ENCODE peak calls at places on chromosome 4, in ten cellular contexts. P, B, K, V, R, M, W, U, O and T are unnamed samples.

GRCh38 chr4:150573534-150573933 is 8.4 kb upstream of the MAB21L2 start:
- DNase-seq in P (no peak), B (no peak), K (no peak), V (no peak), R (no peak), M (no peak), W (no peak), U (peak; percentile 47), O (no peak), T (peak; percentile 79)

GRCh38 chr4:94603170-94603747 is 151.5 kb downstream of the PDLIM5 start:
- DNase-seq in P (no peak), B (no peak), K (no peak), V (no peak), R (no peak), M (no peak), W (no peak), U (peak; percentile 90), O (no peak), T (peak; percentile 90)

GRCh38 chr4:11741190-11741652 is 312.5 kb upstream of the HS3ST1 start:
- DNase-seq in P (no peak), B (no peak), K (no peak), V (no peak), R (no peak), M (no peak), W (no peak), U (peak; percentile 31), O (no peak), T (peak; percentile 65)

GRCh38 chr4:117481742-117482141 is 396.4 kb upstream of the TRAM1L1 start:
- DNase-seq in P (no peak), B (no peak), K (no peak), V (no peak), R (no peak), M (no peak), W (no peak), U (no peak), O (no peak), T (peak; percentile 50)

GRCh38 chr4:44632089-44632488 is 19.3 kb downstream of the YIPF7 start:
- DNase-seq in P (peak; percentile 4), B (no peak), K (no peak), V (no peak), R (no peak), M (no peak), W (no peak), U (no peak), O (no peak), T (no peak)

GRCh38 chr4:1806596-1807257 is 13.6 kb downstream of the FGFR3 start:
- DNase-seq in P (no peak), B (no peak), K (no peak), V (no peak), R (no peak), M (no peak), W (no peak), U (no peak), O (no peak), T (no peak)

GRCh38 chr4:100493756-100494155 is 24.1 kb downstream of the EMCN start:
- DNase-seq in P (no peak), B (no peak), K (no peak), V (no peak), R (no peak), M (no peak), W (no peak), U (peak; percentile 65), O (no peak), T (no peak)

GRCh38 chr4:177064724-177065394 is 244.8 kb upstream of the NEIL3 start:
- DNase-seq in P (no peak), B (no peak), K (no peak), V (no peak), R (no peak), M (no peak), W (no peak), U (no peak), O (no peak), T (no peak)

GRCh38 chr4:58502839-58503238 is 1392.7 kb upstream of the IGFBP7 start:
- DNase-seq in P (no peak), B (no peak), K (no peak), V (no peak), R (no peak), M (no peak), W (no peak), U (no peak), O (no peak), T (no peak)

GRCh38 chr4:172514011-172514410 is 654.6 kb upstream of the GALNT7 start:
- DNase-seq in P (no peak), B (no peak), K (no peak), V (no peak), R (no peak), M (no peak), W (no peak), U (no peak), O (no peak), T (no peak)

GRCh38 chr4:5009796-5010195 is 9.5 kb downstream of the CYTL1 start:
- DNase-seq in P (no peak), B (no peak), K (no peak), V (no peak), R (no peak), M (no peak), W (no peak), U (no peak), O (no peak), T (no peak)

GRCh38 chr4:8773124-8773931 is 98.3 kb downstream of the HMX1 start:
- DNase-seq in P (no peak), B (peak; percentile 64), K (no peak), V (no peak), R (no peak), M (no peak), W (no peak), U (no peak), O (no peak), T (no peak)

GRCh38 chr4:126364290-126364978 is 1049.7 kb downstream of the FAT4 start:
- DNase-seq in P (no peak), B (no peak), K (no peak), V (no peak), R (no peak), M (no peak), W (no peak), U (peak; percentile 18), O (no peak), T (peak; percentile 64)

GRCh38 chr4:120843840-120844527 is 78.5 kb downstream of the PRDM5 start:
- DNase-seq in P (no peak), B (no peak), K (no peak), V (peak; percentile 14), R (no peak), M (peak; percentile 5), W (peak; percentile 10), U (no peak), O (peak; percentile 32), T (no peak)

GRCh38 chr4:98094118-98094517 is 49.2 kb downstream of the STPG2 start:
- DNase-seq in P (no peak), B (no peak), K (no peak), V (no peak), R (no peak), M (no peak), W (no peak), U (no peak), O (no peak), T (no peak)

GRCh38 chr4:60461551-60461950 is 738.6 kb upstream of the ADGRL3 start:
- DNase-seq in P (no peak), B (no peak), K (no peak), V (no peak), R (no peak), M (no peak), W (no peak), U (no peak), O (no peak), T (no peak)

GRCh38 chr4:16160457-16160856 is 65.8 kb downstream of the TAPT1 start:
- DNase-seq in P (no peak), B (no peak), K (no peak), V (no peak), R (no peak), M (no peak), W (no peak), U (no peak), O (no peak), T (peak; percentile 31)

GRCh38 chr4:26937567-26937966 is 76.9 kb downstream of the STIM2 start:
- DNase-seq in P (no peak), B (no peak), K (no peak), V (no peak), R (no peak), M (no peak), W (no peak), U (no peak), O (no peak), T (no peak)

GRCh38 chr4:73573794-73574528 is 46.3 kb downstream of the RASSF6 start:
- DNase-seq in P (peak; percentile 91), B (peak; percentile 45), K (no peak), V (peak; percentile 88), R (peak; percentile 67), M (peak; percentile 7), W (peak; percentile 78), U (peak; percentile 87), O (peak; percentile 43), T (peak; percentile 86)

GRCh38 chr4:6257243-6258025 is 12.2 kb upstream of the WFS1 start:
- DNase-seq in P (no peak), B (peak; percentile 71), K (no peak), V (peak; percentile 35), R (no peak), M (no peak), W (no peak), U (no peak), O (no peak), T (no peak)

GRCh38 chr4:156109943-156110925 is 156.6 kb upstream of the CTSO start:
- DNase-seq in P (no peak), B (no peak), K (no peak), V (peak; percentile 5), R (no peak), M (no peak), W (no peak), U (peak; percentile 70), O (peak; percentile 4), T (peak; percentile 72)

GRCh38 chr4:176635372-176636261 is 157.1 kb downstream of the VEGFC start:
- DNase-seq in P (no peak), B (no peak), K (no peak), V (peak; percentile 9), R (no peak), M (no peak), W (no peak), U (peak; percentile 98), O (no peak), T (peak; percentile 94)

GRCh38 chr4:14364953-14365533 is 637.2 kb upstream of the CPEB2 start:
- DNase-seq in P (no peak), B (no peak), K (no peak), V (no peak), R (no peak), M (no peak), W (no peak), U (no peak), O (no peak), T (no peak)

GRCh38 chr4:128565054-128565453 is 244.4 kb upstream of the JADE1 start:
- DNase-seq in P (no peak), B (no peak), K (no peak), V (no peak), R (no peak), M (no peak), W (no peak), U (no peak), O (no peak), T (no peak)